ENCODE peak calls at places on chromosomes 13 and 19, in six cellular contexts. Q is A549, I is endothelial cell of umbilical vein, P is K562, V is HepG2, C is GM12878. R is an unnamed sample.

GRCh38 chr19:50978772-50979390 is 4.8 kb downstream of the KLK7 start:
- DNase-seq in V (no peak), C (no peak), I (no peak), Q (no peak), P (no peak), R (no peak)

GRCh38 chr19:34254552-34255432 is at the start of gene GARRE1:
- DNase-seq in P (peak; percentile 90), I (peak; percentile 44), Q (peak; percentile 96), V (no peak), C (no peak), R (peak; percentile 59)

GRCh38 chr13:95505265-95505664 is 47.3 kb upstream of the CLDN10 start:
- DNase-seq in Q (no peak), P (no peak), V (no peak), I (no peak), C (no peak), R (no peak)

GRCh38 chr13:94342436-94343242 is 136.8 kb downstream of the DCT start:
- DNase-seq in V (no peak), P (no peak), C (no peak), I (no peak), Q (no peak), R (no peak)

GRCh38 chr19:42272989-42273406 is 3.9 kb downstream of the CIC start:
- DNase-seq in C (no peak), I (no peak), Q (no peak), P (no peak), V (no peak), R (no peak)

GRCh38 chr19:13817615-13818371 is 22.6 kb downstream of the ZSWIM4 start:
- DNase-seq in P (peak; percentile 92), C (no peak), Q (no peak), I (no peak), V (no peak), R (no peak)

GRCh38 chr19:40933025-40933424 is 51.0 kb upstream of the CYP2A7 start:
- DNase-seq in P (no peak), V (no peak), C (no peak), Q (peak; percentile 41), I (no peak), R (no peak)

GRCh38 chr13:98171806-98172569 is 5.1 kb downstream of the RNF113B start:
- DNase-seq in V (no peak), I (peak; percentile 48), Q (no peak), P (no peak), C (no peak), R (no peak)

GRCh38 chr13:92573467-92574057 is 653.0 kb upstream of the GPC6 start:
- DNase-seq in Q (peak; percentile 0), V (peak; percentile 44), P (peak; percentile 59), I (no peak), C (no peak), R (peak; percentile 49)

GRCh38 chr13:111791131-111791530 is 275.8 kb upstream of the SOX1 start:
- DNase-seq in V (no peak), Q (no peak), C (no peak), I (no peak), P (no peak), R (no peak)

GRCh38 chr13:39415403-39415802 is 187.6 kb downstream of the LHFPL6 start:
- DNase-seq in Q (no peak), C (no peak), P (no peak), V (no peak), I (peak; percentile 78), R (peak; percentile 61)

GRCh38 chr13:65595881-65596280 is 1634.3 kb downstream of the PCDH9 start:
- DNase-seq in Q (no peak), V (no peak), C (no peak), P (no peak), I (no peak), R (no peak)

GRCh38 chr19:39318690-39319089 is 2.0 kb downstream of the LRFN1 start:
- DNase-seq in Q (no peak), I (no peak), C (no peak), P (no peak), V (no peak), R (no peak)

GRCh38 chr19:50046649-50047503 is 21.1 kb downstream of the ZNF473 start:
- DNase-seq in V (peak; percentile 60), C (no peak), I (no peak), Q (no peak), P (peak; percentile 50), R (peak; percentile 63)

GRCh38 chr13:108834193-108834592 is 204.8 kb downstream of the MYO16 start:
- DNase-seq in P (no peak), V (no peak), I (no peak), C (no peak), Q (no peak), R (no peak)

GRCh38 chr13:87884874-87885273 is 213.7 kb downstream of the SLITRK5 start:
- DNase-seq in I (no peak), C (no peak), V (no peak), Q (no peak), P (no peak), R (no peak)

GRCh38 chr19:38507551-38508127 is 74.1 kb downstream of the RYR1 start:
- DNase-seq in Q (no peak), V (no peak), P (no peak), I (no peak), C (no peak), R (no peak)

GRCh38 chr19:50481351-50482149 is 4.9 kb upstream of the GARIN5A start:
- DNase-seq in C (no peak), I (no peak), P (no peak), Q (no peak), V (no peak), R (no peak)

GRCh38 chr13:44365899-44366298 is 7.7 kb upstream of the SERP2 start:
- DNase-seq in Q (no peak), V (peak; percentile 21), P (no peak), C (no peak), I (peak; percentile 16), R (no peak)

GRCh38 chr13:36965767-36966166 is 33.4 kb downstream of the ALG5 start:
- DNase-seq in Q (no peak), P (no peak), C (no peak), V (no peak), I (peak; percentile 95), R (peak; percentile 15)

GRCh38 chr13:98978280-98978679 is 416 bp upstream of the DOCK9 start:
- DNase-seq in V (no peak), I (peak; percentile 92), P (no peak), Q (no peak), C (no peak), R (no peak)

GRCh38 chr13:49443689-49444516 is at the start of the genes CAB39L and SETDB2:
- DNase-seq in I (peak; percentile 99), C (peak; percentile 99), V (peak; percentile 98), P (peak; percentile 90), Q (peak; percentile 83), R (peak; percentile 100)

GRCh38 chr13:98270819-98271218 is 93.8 kb upstream of the RNF113B start:
- DNase-seq in C (no peak), I (no peak), P (no peak), V (no peak), Q (no peak), R (no peak)

GRCh38 chr19:37999309-38000213 is 92.6 kb downstream of the SIPA1L3 start:
- DNase-seq in I (peak; percentile 89), C (no peak), P (no peak), V (no peak), Q (peak; percentile 94), R (no peak)

GRCh38 chr13:67061750-67062149 is 168.4 kb downstream of the PCDH9 start:
- DNase-seq in V (no peak), P (no peak), Q (no peak), C (no peak), I (no peak), R (no peak)

GRCh38 chr19:51688665-51689571 is 4.2 kb upstream of the SPACA6 start:
- DNase-seq in Q (peak; percentile 71), I (peak; percentile 92), P (peak; percentile 81), C (no peak), V (peak; percentile 61), R (no peak)

GRCh38 chr13:44249439-44249838 is 124.2 kb upstream of the SERP2 start:
- DNase-seq in Q (no peak), V (no peak), C (no peak), P (no peak), I (peak; percentile 60), R (no peak)

DNA sequence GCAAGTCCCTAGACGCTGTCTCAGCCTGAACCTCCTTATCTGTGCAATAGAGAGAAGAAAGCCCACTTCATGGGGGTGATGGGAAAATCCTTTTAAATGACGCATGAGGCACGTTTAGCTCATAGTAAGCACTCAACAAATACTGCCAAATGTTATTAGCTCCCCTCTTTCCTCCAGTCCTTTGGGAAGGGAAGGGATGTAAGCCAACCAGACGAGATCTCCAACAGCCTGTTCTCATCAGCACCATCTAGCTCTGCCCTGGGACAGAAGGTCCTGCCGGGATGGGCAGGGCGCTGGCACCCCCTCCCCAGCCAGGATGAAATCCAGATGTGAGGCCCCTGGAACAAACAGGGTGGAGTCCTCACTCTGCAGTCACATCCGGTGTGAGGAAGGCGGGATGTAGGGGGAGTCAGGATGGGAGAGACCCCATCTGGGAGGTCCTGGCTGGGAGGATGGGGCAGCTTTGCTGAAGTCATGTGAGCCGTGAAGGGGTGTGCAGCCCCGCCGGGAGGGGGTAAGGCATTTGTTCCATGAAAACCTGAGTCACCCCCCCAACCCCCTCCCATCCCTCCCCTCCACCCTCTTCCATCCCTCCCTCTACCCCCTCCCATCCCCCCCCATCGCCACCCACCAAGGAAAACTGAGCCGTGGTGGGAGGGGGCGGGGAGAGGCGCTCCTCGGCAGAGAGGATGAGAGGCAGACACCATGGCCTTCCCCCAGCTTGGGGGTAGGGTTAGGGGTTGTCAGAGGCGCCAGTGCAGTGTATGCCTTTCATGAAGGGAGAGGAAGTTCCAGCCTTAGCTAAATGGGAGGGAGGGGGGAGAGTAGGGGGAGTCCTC is 4.5 kb downstream of the S1PR2 start:
- DNase-seq in C (no peak), Q (no peak), P (peak; percentile 31), V (no peak), I (no peak), R (no peak)
- TF ChIP-seq POLR2A in C (no peak), Q (no peak), P (no peak), V (no peak), I (no peak), R (no peak)

GRCh38 chr13:23851106-23851505 is 38.1 kb downstream of the MIPEP start:
- DNase-seq in C (no peak), Q (no peak), V (no peak), I (peak; percentile 55), P (no peak), R (no peak)
- TF ChIP-seq MYC in C (no peak), Q (no peak), V (no peak), I (no peak), P (no peak), R (no peak)

GRCh38 chr19:55018633-55019032 is 19.4 kb downstream of the GP6 start:
- DNase-seq in P (no peak), V (no peak), I (no peak), Q (no peak), C (no peak), R (no peak)
- TF ChIP-seq MAX in P (no peak), V (no peak), I (no peak), Q (no peak), C (no peak), R (no peak)

GRCh38 chr19:3555653-3556422 is 1.5 kb downstream of the MFSD12 start:
- DNase-seq in V (no peak), I (no peak), P (no peak), C (no peak), Q (no peak), R (no peak)

GRCh38 chr19:3554254-3555083 is 2.9 kb downstream of the MFSD12 start:
- DNase-seq in V (no peak), C (no peak), P (no peak), I (no peak), Q (no peak), R (no peak)

GRCh38 chr19:3556423-3556977 is 886 bp downstream of the MFSD12 start:
- DNase-seq in C (no peak), P (no peak), Q (no peak), V (no peak), I (no peak), R (no peak)

GRCh38 chr19:3556978-3557460 is 367 bp downstream of the MFSD12 start:
- DNase-seq in I (peak; percentile 40), Q (peak; percentile 46), C (no peak), V (no peak), P (peak; percentile 75), R (peak; percentile 55)

GRCh38 chr19:3557461-3558248 is at the start of gene MFSD12:
- DNase-seq in V (peak; percentile 80), Q (peak; percentile 93), I (peak; percentile 91), P (peak; percentile 99), C (peak; percentile 57), R (peak; percentile 92)
- TF ChIP-seq POLR2A in V (peak; percentile 39), Q (peak; percentile 56), I (peak; percentile 68), P (peak; percentile 68), C (peak; percentile 86), R (peak; percentile 31)

R was measured in NB4.